ENCODE peak calls at places on chromosomes 16 and 17, in five cellular contexts. One of them, this sample, is unnamed.

GRCh38 chr16:9446471-9447194 is 355.2 kb downstream of the HAPSTR1 start:
- DNase-seq in activated T-helper 1 cell treated with anti-CD3 and anti-CD28 coated beads, Interleukin-12 subunit alpha, Interleukin-12 subunit beta, Interleukin-2, Interleukin-4 antibody, amounts not matched to agents 30 ng/mL and 10 ng/mL and 1 ng/mL, durations not matched to agents 14 hours and 24 hours and 36 hours: no peak
- DNase-seq in prostate gland: no peak
- DNase-seq in mucosa of descending colon: no peak
- DNase-seq in activated naive CD8-positive, alpha-beta T cell treated with anti-CD3 and anti-CD28 coated beads, Interleukin-2, amount 50 U/mL, for 16 hours: no peak
- DNase-seq in this sample: no peak

GRCh38 chr16:11107781-11108465 is 148.1 kb downstream of the SOCS1 start:
- DNase-seq in activated T-helper 1 cell treated with anti-CD3 and anti-CD28 coated beads, Interleukin-12 subunit alpha, Interleukin-12 subunit beta, Interleukin-2, Interleukin-4 antibody, amounts not matched to agents 30 ng/mL and 10 ng/mL and 1 ng/mL, durations not matched to agents 14 hours and 24 hours and 36 hours: no peak
- DNase-seq in prostate gland: no peak
- DNase-seq in mucosa of descending colon: no peak
- DNase-seq in activated naive CD8-positive, alpha-beta T cell treated with anti-CD3 and anti-CD28 coated beads, Interleukin-2, amount 50 U/mL, for 16 hours: no peak
- DNase-seq in this sample: no peak

GRCh38 chr17:62076864-62077788 is 12.0 kb upstream of the MED13 start:
- DNase-seq in activated T-helper 1 cell treated with anti-CD3 and anti-CD28 coated beads, Interleukin-12 subunit alpha, Interleukin-12 subunit beta, Interleukin-2, Interleukin-4 antibody, amounts not matched to agents 30 ng/mL and 10 ng/mL and 1 ng/mL, durations not matched to agents 14 hours and 24 hours and 36 hours: no peak
- DNase-seq in prostate gland: no peak
- DNase-seq in mucosa of descending colon: no peak
- DNase-seq in activated naive CD8-positive, alpha-beta T cell treated with anti-CD3 and anti-CD28 coated beads, Interleukin-2, amount 50 U/mL, for 16 hours: no peak
- DNase-seq in this sample: no peak

GRCh38 chr17:47836601-47837000 is 4.5 kb downstream of the SCRN2 start:
- DNase-seq in activated T-helper 1 cell treated with anti-CD3 and anti-CD28 coated beads, Interleukin-12 subunit alpha, Interleukin-12 subunit beta, Interleukin-2, Interleukin-4 antibody, amounts not matched to agents 30 ng/mL and 10 ng/mL and 1 ng/mL, durations not matched to agents 14 hours and 24 hours and 36 hours: no peak
- DNase-seq in prostate gland: no peak
- DNase-seq in mucosa of descending colon: no peak
- DNase-seq in activated naive CD8-positive, alpha-beta T cell treated with anti-CD3 and anti-CD28 coated beads, Interleukin-2, amount 50 U/mL, for 16 hours: no peak
- DNase-seq in this sample: no peak

GRCh38 chr17:75032896-75033294 is 13.9 kb downstream of the ATP5PD start:
- DNase-seq in activated T-helper 1 cell treated with anti-CD3 and anti-CD28 coated beads, Interleukin-12 subunit alpha, Interleukin-12 subunit beta, Interleukin-2, Interleukin-4 antibody, amounts not matched to agents 30 ng/mL and 10 ng/mL and 1 ng/mL, durations not matched to agents 14 hours and 24 hours and 36 hours: no peak
- DNase-seq in prostate gland: no peak
- DNase-seq in mucosa of descending colon: peak
- DNase-seq in activated naive CD8-positive, alpha-beta T cell treated with anti-CD3 and anti-CD28 coated beads, Interleukin-2, amount 50 U/mL, for 16 hours: no peak
- DNase-seq in this sample: no peak

GRCh38 chr16:85151079-85151602 is 38.9 kb upstream of the CIBAR2 start:
- DNase-seq in activated T-helper 1 cell treated with anti-CD3 and anti-CD28 coated beads, Interleukin-12 subunit alpha, Interleukin-12 subunit beta, Interleukin-2, Interleukin-4 antibody, amounts not matched to agents 30 ng/mL and 10 ng/mL and 1 ng/mL, durations not matched to agents 14 hours and 24 hours and 36 hours: no peak
- DNase-seq in prostate gland: no peak
- DNase-seq in mucosa of descending colon: no peak
- DNase-seq in activated naive CD8-positive, alpha-beta T cell treated with anti-CD3 and anti-CD28 coated beads, Interleukin-2, amount 50 U/mL, for 16 hours: no peak
- DNase-seq in this sample: no peak

GRCh38 chr17:61457226-61457983 is 5.2 kb downstream of the TBX4 start:
- DNase-seq in activated T-helper 1 cell treated with anti-CD3 and anti-CD28 coated beads, Interleukin-12 subunit alpha, Interleukin-12 subunit beta, Interleukin-2, Interleukin-4 antibody, amounts not matched to agents 30 ng/mL and 10 ng/mL and 1 ng/mL, durations not matched to agents 14 hours and 24 hours and 36 hours: no peak
- DNase-seq in prostate gland: no peak
- DNase-seq in mucosa of descending colon: no peak
- DNase-seq in activated naive CD8-positive, alpha-beta T cell treated with anti-CD3 and anti-CD28 coated beads, Interleukin-2, amount 50 U/mL, for 16 hours: no peak
- DNase-seq in this sample: no peak

GRCh38 chr17:55735784-55736405 is 13.2 kb upstream of the TMEM100 start:
- DNase-seq in activated T-helper 1 cell treated with anti-CD3 and anti-CD28 coated beads, Interleukin-12 subunit alpha, Interleukin-12 subunit beta, Interleukin-2, Interleukin-4 antibody, amounts not matched to agents 30 ng/mL and 10 ng/mL and 1 ng/mL, durations not matched to agents 14 hours and 24 hours and 36 hours: peak
- DNase-seq in prostate gland: no peak
- DNase-seq in mucosa of descending colon: peak
- DNase-seq in activated naive CD8-positive, alpha-beta T cell treated with anti-CD3 and anti-CD28 coated beads, Interleukin-2, amount 50 U/mL, for 16 hours: no peak
- DNase-seq in this sample: no peak

This sample was measured in NCI-H2107.